ENCODE peak calls at places on chromosomes 12 and 14, in five cellular contexts. U, Q, H, M and E are unnamed samples. For H3K4me1, the result is how much of the 10 kb centered on the place peaks cover.

GRCh38 chr14:51533877-51534553 is 117.7 kb upstream of the FRMD6 start:
- DNase-seq in U (no peak), Q (no peak), H (no peak), M (no peak), E (no peak)

GRCh38 chr12:94570161-94570560 is 80.2 kb downstream of the TMCC3 start:
- DNase-seq in U (no peak), Q (no peak), H (no peak), M (no peak), E (no peak)

GRCh38 chr14:35213869-35214387 is 78.3 kb upstream of the PSMA6 start:
- DNase-seq in U (no peak), Q (no peak), H (peak), M (no peak), E (no peak)

GRCh38 chr14:55430024-55430690 is 10.3 kb downstream of the TBPL2 start:
- DNase-seq in U (no peak), Q (no peak), H (peak), M (peak), E (no peak)

GRCh38 chr12:3284411-3284810 is 206.6 kb upstream of the PRMT8 start:
- DNase-seq in U (no peak), Q (no peak), H (no peak), M (no peak), E (no peak)

GRCh38 chr12:118292836-118293235 is 79.9 kb downstream of the TAOK3 start:
- DNase-seq in U (no peak), Q (no peak), H (no peak), M (no peak), E (no peak)

GRCh38 chr12:75724913-75725312 is 213.5 kb upstream of the KRR1 start:
- DNase-seq in U (no peak), Q (no peak), H (peak), M (no peak), E (no peak)

GRCh38 chr12:41980390-41980789 is 164.3 kb downstream of the GXYLT1 start:
- DNase-seq in U (no peak), Q (no peak), H (no peak), M (no peak), E (no peak)

GRCh38 chr14:49464885-49465284 is 121.3 kb downstream of the RPS29 start:
- DNase-seq in U (peak), Q (peak), H (no peak), M (no peak), E (no peak)

GRCh38 chr14:91464615-91465205 is 45.4 kb downstream of the PPP4R3A start:
- DNase-seq in U (no peak), Q (no peak), H (no peak), M (no peak), E (peak)

GRCh38 chr12:63955831-63956685 is 111.6 kb downstream of the SRGAP1 start:
- DNase-seq in U (no peak), Q (no peak), H (peak), M (peak), E (no peak)

GRCh38 chr14:91228112-91229004 is 16.1 kb downstream of the GPR68 start:
- DNase-seq in U (peak), Q (no peak), H (peak), M (no peak), E (no peak)

GRCh38 chr14:99602054-99602787 is 1.8 kb downstream of the CCDC85C start:
- DNase-seq in U (no peak), Q (no peak), H (no peak), M (peak), E (no peak)

GRCh38 chr14:89753828-89754439 is 200.6 kb downstream of the EFCAB11 start:
- DNase-seq in U (no peak), Q (no peak), H (no peak), M (no peak), E (no peak)

GRCh38 chr12:27595231-27595642 is 71.2 kb downstream of the PPFIBP1 start:
- DNase-seq in U (no peak), Q (no peak), H (peak), M (peak), E (peak)

GRCh38 chr12:32047846-32048245 is 58.8 kb upstream of the BICD1 start:
- DNase-seq in U (no peak), Q (no peak), H (no peak), M (no peak), E (no peak)

GRCh38 chr12:106234513-106234912 is 13.3 kb downstream of the CKAP4 start:
- DNase-seq in U (no peak), Q (no peak), H (no peak), M (no peak), E (no peak)

GRCh38 chr14:23379331-23380196 is 2.7 kb downstream of the CMTM5 start:
- DNase-seq in U (peak), Q (no peak), H (peak), M (peak), E (peak)

GRCh38 chr12:52821826-52822660 is 8.1 kb upstream of the KRT4 start:
- DNase-seq in U (no peak), Q (no peak), H (no peak), M (no peak), E (no peak)

GRCh38 chr12:119959435-119959834 is 29.6 kb upstream of the BICDL1 start:
- DNase-seq in U (no peak), Q (no peak), H (no peak), M (no peak), E (no peak)

GRCh38 chr12:119964876-119965275 is 24.2 kb upstream of the BICDL1 start:
- DNase-seq in U (no peak), Q (no peak), H (no peak), M (no peak), E (no peak)

DNA sequence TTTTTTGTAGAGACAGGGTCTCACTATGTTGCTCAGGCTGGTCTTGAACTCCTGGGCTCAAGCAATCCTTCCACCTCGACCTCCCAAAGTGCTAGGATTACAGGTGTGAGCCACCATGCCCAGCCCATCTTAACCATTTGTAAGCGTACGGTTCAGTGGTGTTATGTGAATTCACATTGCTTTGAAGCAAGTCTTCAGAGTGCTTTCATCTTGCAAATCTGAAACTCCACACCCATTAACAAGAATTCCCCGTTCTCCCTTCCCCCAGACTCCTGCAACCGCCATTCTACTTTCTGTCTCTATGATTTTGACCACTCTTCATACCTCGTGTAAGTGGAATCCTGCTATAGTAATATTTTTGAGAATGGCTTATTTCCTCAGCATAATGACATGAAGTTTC is 24.9 kb upstream of the BICDL1 start:
- DNase-seq in U (no peak), Q (no peak), H (no peak), M (no peak), E (no peak)
- H3K4me1 ChIP-seq in U (under half), Q (under half), H (under half), M (under half), E (under half)

DNA sequence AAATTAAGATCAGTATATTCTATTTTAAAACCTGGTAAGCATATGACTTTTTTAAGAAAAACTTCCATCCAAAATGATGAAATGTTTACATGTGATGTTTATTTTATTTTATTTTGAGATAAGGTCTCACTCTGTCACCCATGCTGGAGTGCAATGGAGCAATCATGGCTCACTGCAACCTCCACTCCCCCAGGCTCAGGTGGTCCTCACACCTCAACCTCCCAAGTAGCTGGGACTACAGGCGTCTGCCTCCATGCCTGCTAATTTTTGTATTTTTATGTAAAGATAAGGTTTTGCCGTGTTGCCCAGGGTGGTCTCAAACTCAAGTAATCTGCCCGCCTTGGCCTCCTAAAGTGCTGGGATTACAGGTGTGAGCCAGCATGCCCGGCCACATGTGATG is 141.8 kb downstream of the ZFP36L1 start:
- DNase-seq in U (no peak), Q (no peak), H (no peak), M (no peak), E (no peak)
- H2BK12ac ChIP-seq in U (no peak), Q (no peak), H (peak), M (peak), E (no peak)

GRCh38 chr14:75539165-75539561 is 16.9 kb downstream of the BATF start:
- DNase-seq in U (no peak), Q (no peak), H (no peak), M (no peak), E (no peak)

GRCh38 chr14:75543258-75543657 is 21.0 kb downstream of the BATF start:
- DNase-seq in U (no peak), Q (no peak), H (no peak), M (no peak), E (no peak)

GRCh38 chr14:75539562-75540478 is 17.6 kb downstream of the BATF start:
- DNase-seq in U (no peak), Q (no peak), H (peak), M (no peak), E (no peak)

GRCh38 chr14:75542585-75543091 is 20.4 kb downstream of the BATF start:
- DNase-seq in U (no peak), Q (no peak), H (peak), M (peak), E (no peak)

GRCh38 chr14:75540479-75540851 is 18.2 kb downstream of the BATF start:
- DNase-seq in U (no peak), Q (no peak), H (no peak), M (no peak), E (no peak)
- H3K4me1 ChIP-seq in U (under half), Q (under half), H (under half), M (under half), E (under half)

DNA sequence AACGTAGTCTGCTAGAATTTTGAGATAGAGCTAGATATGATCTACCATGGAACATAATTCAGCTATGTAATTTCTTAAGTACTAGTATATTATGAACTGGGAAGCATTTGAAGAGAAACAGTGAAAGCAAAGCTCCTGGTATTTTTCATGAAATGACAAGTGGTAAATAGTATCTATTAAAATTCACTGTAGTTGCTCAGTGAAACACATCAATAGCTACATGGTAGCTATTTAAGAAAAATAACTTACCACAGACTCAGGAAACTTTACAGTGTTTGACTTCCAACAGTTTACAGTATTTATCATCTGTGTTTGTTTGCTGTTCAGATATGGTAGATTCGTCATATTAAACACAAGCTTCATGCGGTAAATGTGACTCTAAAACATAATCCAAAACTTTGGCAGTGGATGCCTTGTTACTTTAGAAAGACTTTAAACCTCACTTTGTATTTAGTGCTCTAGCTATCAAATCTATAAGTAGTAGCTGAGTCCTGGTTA is 25.2 kb downstream of the WNK1 start:
- DNase-seq in U (no peak), Q (no peak), H (no peak), M (no peak), E (no peak)
- H2BK12ac ChIP-seq in U (no peak), Q (no peak), H (no peak), M (no peak), E (no peak)

GRCh38 chr14:21215879-21216251 is 53.4 kb downstream of the HNRNPC start:
- DNase-seq in U (no peak), Q (no peak), H (no peak), M (no peak), E (no peak)
- H3K4me1 ChIP-seq in U (under half), Q (under half), H (under half), M (under half), E (under half)